ENCODE peak calls at places on chromosomes 2 and 18, in five cellular contexts. W, S, A, Q and D are unnamed samples.

GRCh38 chr2:23669413-23670244 is 257.3 kb downstream of the ATAD2B start:
- DNase-seq in W (peak; percentile 48), S (peak; percentile 36), A (no peak), Q (no peak), D (peak; percentile 91)

GRCh38 chr2:222450021-222450420 is 25.7 kb downstream of the SGPP2 start:
- DNase-seq in W (no peak), S (no peak), A (no peak), Q (no peak), D (no peak)

GRCh38 chr2:208872591-208872990 is 466.0 kb downstream of the PTH2R start:
- DNase-seq in W (no peak), S (no peak), A (no peak), Q (no peak), D (no peak)

GRCh38 chr2:178177066-178177679 is 17.1 kb upstream of the OSBPL6 start:
- DNase-seq in W (no peak), S (no peak), A (peak; percentile 80), Q (peak; percentile 17), D (no peak)

GRCh38 chr18:35322486-35323258 is 21.5 kb downstream of the ZNF24 start:
- DNase-seq in W (no peak), S (no peak), A (peak; percentile 58), Q (no peak), D (no peak)

GRCh38 chr2:219308142-219309093 is 783 bp downstream of the PTPRN start:
- DNase-seq in W (peak; percentile 53), S (peak; percentile 52), A (peak; percentile 82), Q (peak; percentile 36), D (no peak)

GRCh38 chr2:129008055-129008880 is 689.6 kb upstream of the HS6ST1 start:
- DNase-seq in W (no peak), S (no peak), A (no peak), Q (no peak), D (peak; percentile 34)

GRCh38 chr2:47737191-47737975 is 45.6 kb upstream of the MSH6 start:
- DNase-seq in W (no peak), S (no peak), A (no peak), Q (no peak), D (no peak)

GRCh38 chr18:78090584-78090983 is 840.9 kb downstream of the GALR1 start:
- DNase-seq in W (no peak), S (no peak), A (no peak), Q (no peak), D (no peak)

GRCh38 chr2:125169022-125169763 is 1144.1 kb downstream of the CNTNAP5 start:
- DNase-seq in W (no peak), S (no peak), A (no peak), Q (no peak), D (no peak)

GRCh38 chr18:3441290-3441689 is 8.7 kb upstream of the TGIF1 start:
- DNase-seq in W (peak; percentile 18), S (no peak), A (peak; percentile 61), Q (peak; percentile 33), D (no peak)

GRCh38 chr18:39660141-39660540 is 2094.5 kb upstream of the CELF4 start:
- DNase-seq in W (no peak), S (no peak), A (peak; percentile 51), Q (peak; percentile 27), D (no peak)

GRCh38 chr18:2629003-2629402 is 26.5 kb upstream of the SMCHD1 start:
- DNase-seq in W (no peak), S (no peak), A (no peak), Q (no peak), D (no peak)

GRCh38 chr2:41764919-41765318 is 282.9 kb upstream of the PKDCC start:
- DNase-seq in W (no peak), S (no peak), A (no peak), Q (no peak), D (no peak)

GRCh38 chr2:102061286-102061699 is 69.5 kb downstream of the IL1R2 start:
- DNase-seq in W (no peak), S (no peak), A (no peak), Q (no peak), D (peak; percentile 84)

GRCh38 chr2:98252394-98252793 is 93.9 kb upstream of the CNGA3 start:
- DNase-seq in W (no peak), S (no peak), A (no peak), Q (no peak), D (no peak)

GRCh38 chr2:3536682-3537632 is 17.6 kb upstream of the ADI1 start:
- DNase-seq in W (no peak), S (no peak), A (peak; percentile 83), Q (peak; percentile 68), D (no peak)

GRCh38 chr18:55433688-55434087 is 154.3 kb downstream of the TCF4 start:
- DNase-seq in W (no peak), S (no peak), A (no peak), Q (no peak), D (no peak)

GRCh38 chr2:164620873-164621760 is at the start of gene GRB14:
- DNase-seq in W (peak; percentile 25), S (peak; percentile 45), A (peak; percentile 53), Q (peak; percentile 33), D (no peak)

GRCh38 chr2:58865436-58865835 is 624.3 kb upstream of the FANCL start:
- DNase-seq in W (no peak), S (no peak), A (no peak), Q (no peak), D (no peak)

GRCh38 chr2:222842517-222843174 is 18.2 kb upstream of the ACSL3 start:
- DNase-seq in W (no peak), S (no peak), A (peak; percentile 8), Q (no peak), D (no peak)

GRCh38 chr18:7164610-7165009 is 47.0 kb upstream of the LAMA1 start:
- DNase-seq in W (no peak), S (no peak), A (peak; percentile 61), Q (no peak), D (no peak)

GRCh38 chr2:120546077-120546864 is 189.4 kb upstream of the GLI2 start:
- DNase-seq in W (peak; percentile 17), S (no peak), A (peak; percentile 98), Q (peak; percentile 95), D (no peak)

GRCh38 chr18:50338122-50338521 is 36.7 kb upstream of the SKA1 start:
- DNase-seq in W (no peak), S (no peak), A (no peak), Q (no peak), D (no peak)

GRCh38 chr2:179581605-179582004 is 279.8 kb downstream of the ZNF385B start:
- DNase-seq in W (no peak), S (no peak), A (no peak), Q (no peak), D (no peak)

GRCh38 chr2:183665976-183666375 is 541.7 kb downstream of the NUP35 start:
- DNase-seq in W (no peak), S (no peak), A (peak; percentile 7), Q (no peak), D (no peak)

DNA sequence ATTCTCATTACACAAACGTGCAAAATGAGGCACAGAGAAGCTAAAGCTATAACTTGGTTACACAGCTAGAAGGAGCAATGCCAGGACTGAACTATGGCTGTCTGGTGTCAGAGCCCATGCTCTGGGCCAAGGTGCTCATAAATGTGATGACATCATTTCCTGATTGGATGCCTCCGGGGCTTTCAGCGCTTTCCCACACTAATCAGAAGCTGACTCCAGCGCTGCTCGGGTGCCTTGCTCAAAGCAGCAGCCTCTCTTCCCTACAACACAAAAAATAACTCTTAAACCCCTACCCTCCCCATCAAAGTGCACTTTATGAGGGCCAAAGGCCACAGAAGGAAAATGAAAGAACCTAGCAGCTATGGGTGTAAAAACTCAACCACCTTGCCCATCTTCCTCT is 90.7 kb downstream of the STK39 start:
- DNase-seq in W (peak; percentile 44), S (no peak), A (peak; percentile 87), Q (peak; percentile 60), D (no peak)
- H3K27ac ChIP-seq in W (no peak overlapping the region), S (no peak overlapping the region), A (no peak overlapping the region), Q (no peak overlapping the region), D (peak overlapping the region; percentile 36)

GRCh38 chr2:236935131-236935530 is 150.6 kb upstream of the COPS8 start:
- DNase-seq in W (no peak), S (peak; percentile 18), A (no peak), Q (no peak), D (no peak)
- H3K27me3 ChIP-seq in W (no peaks in the 10 kb centered on the region), S (no peaks in the 10 kb centered on the region), A (peaks cover 17% of the 10 kb centered on the region), Q (no peaks in the 10 kb centered on the region), D (no peaks in the 10 kb centered on the region)

GRCh38 chr2:158795110-158795924 is at the start of gene DAPL1:
- DNase-seq in W (peak; percentile 11), S (peak; percentile 46), A (no peak), Q (no peak), D (no peak)
- H3K27ac ChIP-seq in W (no peak within 1 kb of the TSS), S (no peak within 1 kb of the TSS), A (no peak within 1 kb of the TSS), Q (no peak within 1 kb of the TSS), D (no peak within 1 kb of the TSS)

DNA sequence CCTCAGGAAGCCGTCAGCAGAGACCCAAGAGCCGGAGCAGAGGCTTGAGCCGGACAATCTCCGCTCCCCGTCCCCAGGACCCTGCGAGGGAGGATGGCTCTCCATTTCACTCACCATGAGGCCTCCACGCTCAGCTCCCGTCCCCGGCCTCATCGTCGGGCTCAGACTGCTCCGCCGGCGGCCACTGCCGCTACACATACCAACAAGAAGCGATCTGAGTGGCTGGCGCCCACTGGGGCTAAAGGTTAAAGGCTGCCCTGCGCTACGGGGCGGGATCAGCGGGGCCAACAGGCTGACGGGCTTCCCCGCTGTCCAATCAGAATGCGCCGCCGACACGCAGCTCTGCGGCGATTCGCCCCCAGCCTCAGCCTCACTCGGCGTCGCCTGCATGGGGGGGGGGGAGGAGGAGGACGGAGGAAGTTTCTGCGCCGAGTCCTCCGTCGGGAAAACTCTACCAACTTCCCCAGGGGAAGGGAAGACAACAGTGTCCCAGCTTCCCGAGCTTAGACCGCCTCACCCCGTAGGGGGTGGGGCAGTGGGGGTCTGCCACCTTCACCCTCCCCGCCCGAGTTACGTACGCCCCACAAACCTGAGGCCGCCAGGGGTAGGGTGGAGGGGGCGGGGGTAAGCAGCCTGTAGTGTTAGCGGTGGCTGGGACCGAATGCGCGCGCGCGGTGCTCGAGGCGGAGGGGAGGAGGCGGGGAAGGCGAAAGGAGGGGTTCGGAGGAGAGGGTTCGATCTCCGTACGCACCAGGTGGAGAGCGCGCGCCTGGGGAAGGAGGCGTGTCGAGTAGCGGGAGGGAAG is at the start of gene PRPF40A:
- DNase-seq in W (peak; percentile 99), S (peak; percentile 99), A (peak; percentile 99), Q (peak; percentile 97), D (peak; percentile 99)
- H3K27me3 ChIP-seq in W (no peaks in the 10 kb centered on the region), S (no peaks in the 10 kb centered on the region), A (no peaks in the 10 kb centered on the region), Q (no peaks in the 10 kb centered on the region), D (no peaks in the 10 kb centered on the region)

DNA sequence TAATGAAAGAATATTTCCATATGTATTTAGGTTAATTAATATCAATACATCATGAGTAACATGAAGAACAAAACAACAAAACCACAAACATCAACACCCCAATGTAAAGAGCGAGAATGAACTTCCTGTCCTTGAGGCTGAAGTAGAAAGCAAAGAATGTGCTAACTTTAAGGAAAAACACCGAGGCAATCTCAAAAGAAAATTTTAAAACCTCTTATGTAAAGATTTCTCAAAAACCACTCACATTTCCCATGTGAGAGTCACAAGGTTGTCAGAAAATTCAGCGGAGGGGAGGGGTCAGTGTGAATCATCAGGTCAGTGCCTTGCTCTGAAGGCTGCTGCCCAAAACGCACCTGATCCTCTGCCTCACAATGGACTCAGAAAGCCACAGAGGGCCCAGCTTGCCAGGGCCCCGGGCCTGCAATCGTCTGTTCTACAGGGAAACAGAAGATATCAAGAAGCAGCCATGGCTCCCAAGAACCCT is 12.3 kb downstream of the NPC1 start:
- DNase-seq in W (no peak), S (no peak), A (peak; percentile 77), Q (peak; percentile 55), D (no peak)
- H3K27ac ChIP-seq in W (peak overlapping the region; percentile 19), S (peak overlapping the region; percentile 63), A (peak overlapping the region; percentile 38), Q (peak overlapping the region; percentile 20), D (peak overlapping the region; percentile 60)

GRCh38 chr2:130762031-130762909 is 6.9 kb downstream of the AMER3 start:
- DNase-seq in W (no peak), S (no peak), A (no peak), Q (no peak), D (no peak)
- H3K27me3 ChIP-seq in W (peaks cover 9% of the 10 kb centered on the region), S (no peaks in the 10 kb centered on the region), A (peaks cover 5% of the 10 kb centered on the region), Q (peaks cover under 1% of the 10 kb centered on the region), D (no peaks in the 10 kb centered on the region)